ENCODE peak calls at places on chromosomes 12 and 14, in eight cellular contexts. Q is prostate gland, O is sigmoid colon, W is left ventricle myocardium inferior, M is A549, F is heart left ventricle, N is BJ, J is astrocyte of the spinal cord. C is an unnamed sample.

GRCh38 chr12:89618113-89618862 is 90.3 kb downstream of the ATP2B1 start:
- DNase-seq in Q (no peak), O (no peak), W (no peak), M (no peak), F (no peak), N (no peak), J (no peak), C (no peak)

GRCh38 chr12:127803545-127803944 is 463.4 kb upstream of the TMEM132C start:
- DNase-seq in Q (no peak), O (no peak), W (no peak), M (no peak), F (no peak), N (no peak), J (peak; percentile 12), C (no peak)

GRCh38 chr12:89494411-89495231 is 30.0 kb downstream of the GALNT4 start:
- DNase-seq in Q (no peak), O (no peak), W (no peak), M (no peak), F (no peak), N (no peak), J (no peak), C (no peak)

GRCh38 chr12:111993290-111994150 is 19.4 kb downstream of the TMEM116 start:
- DNase-seq in Q (no peak), O (no peak), W (no peak), M (no peak), F (no peak), N (no peak), J (no peak), C (no peak)

GRCh38 chr14:76882646-76883045 is 56.4 kb downstream of the LRRC74A start:
- DNase-seq in Q (no peak), O (no peak), W (no peak), M (no peak), F (no peak), N (no peak), J (no peak), C (no peak)

GRCh38 chr12:20510811-20511210 is 142.5 kb downstream of the PDE3A start:
- DNase-seq in Q (no peak), O (no peak), W (no peak), M (no peak), F (no peak), N (no peak), J (no peak), C (no peak)

GRCh38 chr14:89507926-89508460 is 91.0 kb upstream of the FOXN3 start:
- DNase-seq in Q (no peak), O (no peak), W (no peak), M (no peak), F (no peak), N (no peak), J (peak; percentile 52), C (no peak)

GRCh38 chr12:98901189-98901588 is 256.1 kb downstream of the APAF1 start:
- DNase-seq in Q (no peak), O (no peak), W (no peak), M (no peak), F (no peak), N (no peak), J (peak; percentile 15), C (no peak)

GRCh38 chr12:7937867-7938506 is 2.0 kb upstream of the SLC2A3 start:
- DNase-seq in Q (no peak), O (no peak), W (no peak), M (peak; percentile 55), F (no peak), N (no peak), J (peak; percentile 42), C (peak; percentile 36)

GRCh38 chr12:131840643-131841416 is 12.6 kb downstream of the MMP17 start:
- DNase-seq in Q (no peak), O (no peak), W (no peak), M (no peak), F (no peak), N (no peak), J (no peak), C (no peak)

GRCh38 chr12:57342207-57342691 is 88.6 kb downstream of the R3HDM2 start:
- DNase-seq in Q (no peak), O (no peak), W (peak; percentile 14), M (peak; percentile 27), F (peak; percentile 55), N (no peak), J (peak; percentile 17), C (peak; percentile 41)

GRCh38 chr12:65460076-65460475 is 181.6 kb downstream of the MSRB3 start:
- DNase-seq in Q (no peak), O (no peak), W (no peak), M (no peak), F (no peak), N (no peak), J (no peak), C (no peak)

GRCh38 chr14:106556665-106557289 is 1030.4 kb downstream of the TMEM121 start:
- DNase-seq in Q (peak; percentile 35), O (no peak), W (no peak), M (no peak), F (no peak), N (no peak), J (no peak), C (no peak)

GRCh38 chr14:64675246-64675645 is 29.0 kb upstream of the PLEKHG3 start:
- DNase-seq in Q (no peak), O (no peak), W (no peak), M (no peak), F (no peak), N (no peak), J (no peak), C (no peak)

GRCh38 chr14:83520837-83521236 is 1987.2 kb upstream of the SEL1L start:
- DNase-seq in Q (no peak), O (no peak), W (no peak), M (no peak), F (no peak), N (peak; percentile 19), J (peak; percentile 64), C (peak; percentile 49)

GRCh38 chr12:68773582-68773981 is 27.6 kb downstream of the SLC35E3 start:
- DNase-seq in Q (no peak), O (no peak), W (no peak), M (no peak), F (no peak), N (no peak), J (no peak), C (no peak)

GRCh38 chr12:68775121-68775520 is 29.1 kb downstream of the SLC35E3 start:
- DNase-seq in Q (no peak), O (no peak), W (no peak), M (no peak), F (no peak), N (no peak), J (no peak), C (no peak)

GRCh38 chr12:68769941-68770340 is 24.0 kb downstream of the SLC35E3 start:
- DNase-seq in Q (no peak), O (no peak), W (no peak), M (no peak), F (no peak), N (no peak), J (no peak), C (no peak)

GRCh38 chr12:68771223-68771925 is 25.4 kb downstream of the SLC35E3 start:
- DNase-seq in Q (no peak), O (no peak), W (no peak), M (no peak), F (no peak), N (no peak), J (no peak), C (no peak)

GRCh38 chr12:68772714-68773113 is 26.7 kb downstream of the SLC35E3 start:
- DNase-seq in Q (no peak), O (no peak), W (no peak), M (no peak), F (no peak), N (no peak), J (no peak), C (no peak)
- H3K4me3 ChIP-seq in Q (no peak overlapping the region), O (no peak overlapping the region), W (no peak overlapping the region), M (no peak overlapping the region), F (no peak overlapping the region), N (no peak overlapping the region), J (no peak overlapping the region), C (no peak overlapping the region)

GRCh38 chr14:34685819-34686428 is 28.5 kb downstream of the CFL2 start:
- DNase-seq in Q (no peak), O (no peak), W (no peak), M (no peak), F (no peak), N (no peak), J (no peak), C (no peak)
- H3K4me3 ChIP-seq in Q (no peak overlapping the region), O (no peak overlapping the region), W (no peak overlapping the region), M (no peak overlapping the region), F (no peak overlapping the region), N (no peak overlapping the region), J (no peak overlapping the region), C (no peak overlapping the region)

GRCh38 chr12:14211829-14212455 is 153.5 kb upstream of the ATF7IP start:
- DNase-seq in Q (no peak), O (no peak), W (no peak), M (no peak), F (no peak), N (no peak), J (no peak), C (no peak)
- H3K4me3 ChIP-seq in Q (no peak overlapping the region), O (no peak overlapping the region), W (no peak overlapping the region), M (no peak overlapping the region), F (no peak overlapping the region), N (no peak overlapping the region), J (no peak overlapping the region), C (no peak overlapping the region)

GRCh38 chr12:51865470-51865745 is 16.9 kb upstream of the FIGNL2 start:
- DNase-seq in Q (no peak), O (no peak), W (no peak), M (no peak), F (no peak), N (no peak), J (no peak), C (no peak)

GRCh38 chr12:51863921-51864700 is 15.6 kb upstream of the FIGNL2 start:
- DNase-seq in Q (no peak), O (no peak), W (no peak), M (no peak), F (no peak), N (no peak), J (peak; percentile 18), C (no peak)

GRCh38 chr12:51866324-51866723 is 17.8 kb upstream of the FIGNL2 start:
- DNase-seq in Q (no peak), O (no peak), W (no peak), M (no peak), F (no peak), N (no peak), J (no peak), C (no peak)

GRCh38 chr12:51865757-51866270 is 17.3 kb upstream of the FIGNL2 start:
- DNase-seq in Q (no peak), O (no peak), W (no peak), M (no peak), F (peak; percentile 19), N (no peak), J (no peak), C (no peak)

DNA sequence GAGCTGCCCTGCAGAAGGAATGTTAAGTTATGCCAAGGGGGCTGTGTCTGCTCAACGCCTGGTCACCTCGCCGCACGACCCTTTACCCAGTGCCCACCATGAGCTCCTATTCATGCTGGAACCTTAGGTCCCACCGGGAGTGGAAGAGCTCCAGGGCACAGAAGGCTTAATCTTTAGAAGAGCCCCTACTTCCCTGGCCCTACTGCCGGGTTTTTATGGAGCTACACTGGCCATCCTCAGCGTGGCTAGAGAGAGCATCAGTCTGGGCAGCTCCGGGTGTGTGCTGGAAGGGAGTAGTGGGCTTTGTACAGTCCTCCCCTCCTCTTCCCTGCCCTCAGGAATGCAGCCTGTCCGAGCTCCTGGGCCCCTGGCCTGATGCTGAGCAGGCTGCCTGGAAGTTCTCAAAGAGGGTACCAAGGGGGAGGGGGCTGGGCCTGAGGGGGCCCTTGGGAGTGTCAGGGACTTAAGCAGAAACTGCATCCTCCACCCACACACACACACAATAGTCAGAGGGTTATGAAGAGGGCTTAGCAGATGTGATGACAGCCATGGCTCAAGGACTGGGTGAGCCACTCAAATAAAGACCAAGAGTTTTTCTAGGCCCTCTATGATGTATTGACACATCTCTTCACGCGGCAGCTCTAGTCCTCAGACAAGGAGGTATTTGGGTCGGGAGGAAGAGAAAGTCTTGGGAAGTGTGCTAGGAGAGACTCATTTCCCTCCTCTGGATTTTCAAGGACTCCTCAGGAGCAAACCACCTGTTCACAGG is 16.4 kb upstream of the FIGNL2 start:
- DNase-seq in Q (no peak), O (no peak), W (no peak), M (no peak), F (no peak), N (no peak), J (no peak), C (no peak)
- H3K4me3 ChIP-seq in Q (no peak overlapping the region), O (peak overlapping the region; percentile 25), W (peak overlapping the region; percentile 59), M (no peak overlapping the region), F (peak overlapping the region; percentile 56), N (no peak overlapping the region), J (peak overlapping the region; percentile 30), C (no peak overlapping the region)

C was measured in skeletal muscle cell.